ENCODE peak calls at places on chromosome 5, in five cellular contexts. N, K, P, Y and A are unnamed samples.

GRCh38 chr5:14017904-14018303 is 73.4 kb upstream of the DNAH5 start:
- DNase-seq in N (no peak), K (no peak), P (no peak), Y (no peak), A (no peak)

GRCh38 chr5:138582959-138583358 is 7.8 kb upstream of the HSPA9 start:
- DNase-seq in N (no peak), K (no peak), P (no peak), Y (no peak), A (no peak)

GRCh38 chr5:132414634-132415377 is 45.3 kb downstream of the SLC22A5 start:
- DNase-seq in N (no peak), K (no peak), P (no peak), Y (no peak), A (no peak)

GRCh38 chr5:12312343-12312742 is 408.1 kb upstream of the CTNND2 start:
- DNase-seq in N (no peak), K (no peak), P (no peak), Y (no peak), A (no peak)

GRCh38 chr5:178378527-178379484 is 146.2 kb upstream of the PHYKPL start:
- DNase-seq in N (no peak), K (no peak), P (no peak), Y (no peak), A (no peak)

GRCh38 chr5:61139094-61139873 is 23.0 kb downstream of the SMIM15 start:
- DNase-seq in N (no peak), K (no peak), P (no peak), Y (no peak), A (no peak)

GRCh38 chr5:96001262-96001661 is 39.6 kb upstream of the ELL2 start:
- DNase-seq in N (no peak), K (no peak), P (no peak), Y (no peak), A (no peak)

GRCh38 chr5:1249366-1250280 is 24.4 kb downstream of the SLC6A18 start:
- DNase-seq in N (no peak), K (no peak), P (no peak), Y (no peak), A (no peak)

GRCh38 chr5:80871541-80871961 is 88.6 kb upstream of the RASGRF2 start:
- DNase-seq in N (no peak), K (no peak), P (peak; percentile 38), Y (no peak), A (no peak)

GRCh38 chr5:149930754-149931574 is 13.6 kb downstream of the PDE6A start:
- DNase-seq in N (no peak), K (no peak), P (peak; percentile 45), Y (no peak), A (no peak)

DNA sequence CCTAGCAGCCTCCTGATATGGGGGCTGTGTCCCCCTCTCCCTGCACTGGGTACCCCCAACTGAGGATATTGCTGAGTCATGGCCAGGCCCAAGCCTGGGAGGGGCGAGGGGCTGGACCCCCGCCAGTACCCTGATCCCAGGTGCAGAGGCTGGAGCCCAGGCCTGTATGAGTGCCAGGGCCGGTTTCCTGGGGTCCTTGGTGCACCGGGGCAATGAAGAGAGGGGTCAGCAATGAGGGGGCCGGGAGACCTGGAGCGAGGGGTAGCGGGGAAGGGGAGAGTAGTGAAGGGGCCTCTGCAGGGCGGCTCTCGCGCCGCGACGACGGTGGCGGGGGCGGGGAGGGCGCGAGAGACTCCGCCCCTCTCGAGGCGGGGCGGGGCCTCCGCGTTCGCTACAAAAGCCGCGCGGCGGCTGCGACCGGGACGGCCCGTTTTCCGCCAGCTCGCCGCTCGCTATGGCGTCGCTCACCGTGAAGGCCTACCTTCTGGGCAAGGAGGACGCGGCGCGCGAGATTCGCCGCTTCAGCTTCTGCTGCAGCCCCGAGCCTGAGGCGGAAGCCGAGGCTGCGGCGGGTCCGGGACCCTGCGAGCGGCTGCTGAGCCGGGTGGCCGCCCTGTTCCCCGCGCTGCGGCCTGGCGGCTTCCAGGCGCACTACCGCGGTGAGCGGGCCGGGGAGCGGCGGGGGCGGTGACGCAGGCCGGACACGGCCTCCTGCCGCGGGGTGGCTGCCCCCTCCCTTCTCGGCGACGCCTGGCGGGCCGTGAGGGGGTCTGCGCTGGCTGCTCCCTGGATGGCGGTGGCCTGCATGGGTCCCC is at the start of gene SQSTM1:
- DNase-seq in N (peak; percentile 88), K (peak; percentile 97), P (no peak), Y (peak; percentile 84), A (peak; percentile 75)
- TF ChIP-seq CTCF in N (no peak), K (no peak), P (no peak), Y (peak; percentile 15), A (no peak)

GRCh38 chr5:54656261-54656728 is 138.7 kb downstream of the SNX18 start:
- DNase-seq in N (peak; percentile 14), K (no peak), P (no peak), Y (peak; percentile 70), A (no peak)
- TF ChIP-seq POLR2AphosphoS5 in N (no peak), K (no peak), P (no peak), Y (peak; percentile 25), A (no peak)

GRCh38 chr5:56481147-56481997 is 248.2 kb upstream of the ANKRD55 start:
- DNase-seq in N (peak; percentile 51), K (peak; percentile 87), P (no peak), Y (peak; percentile 46), A (no peak)
- TF ChIP-seq CTCF in N (no peak), K (no peak), P (peak; percentile 55), Y (no peak), A (no peak)

GRCh38 chr5:108655750-108656450 is 91.8 kb upstream of the FER start:
- DNase-seq in N (no peak), K (no peak), P (no peak), Y (no peak), A (no peak)

GRCh38 chr5:108661030-108661429 is 86.7 kb upstream of the FER start:
- DNase-seq in N (no peak), K (no peak), P (no peak), Y (no peak), A (no peak)

GRCh38 chr5:108659531-108659930 is 88.2 kb upstream of the FER start:
- DNase-seq in N (no peak), K (no peak), P (no peak), Y (no peak), A (no peak)

DNA sequence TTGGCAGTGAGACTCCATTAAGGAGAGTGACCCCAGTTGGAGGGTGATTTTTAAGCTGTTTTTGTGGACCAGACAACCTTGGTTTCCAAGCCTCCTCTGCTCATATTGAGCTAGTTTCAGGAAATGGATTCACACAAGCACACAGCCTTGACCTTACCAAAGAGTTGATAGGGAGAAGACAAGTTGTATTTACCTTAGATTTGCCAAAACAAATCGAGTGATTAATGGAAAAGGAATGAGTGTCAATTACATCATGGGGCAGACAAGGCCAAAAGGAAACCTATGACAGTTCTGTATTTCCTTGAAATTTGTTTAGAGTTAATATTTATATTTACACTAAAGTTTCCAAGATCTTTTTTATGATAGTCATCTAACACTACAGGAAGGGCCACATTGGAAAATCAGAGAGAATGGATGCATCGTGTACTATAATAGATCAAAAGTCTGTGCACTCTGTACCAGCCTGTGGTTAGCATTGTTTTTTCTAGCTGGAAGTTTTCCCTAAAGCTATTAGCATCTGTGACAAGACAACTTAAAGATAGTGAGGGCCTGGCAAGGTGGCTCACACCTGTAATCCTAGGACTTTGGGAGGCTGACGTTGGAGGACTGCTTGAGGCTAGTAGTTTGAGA is 86.0 kb upstream of the FER start:
- DNase-seq in N (no peak), K (no peak), P (no peak), Y (no peak), A (no peak)
- TF ChIP-seq POLR2AphosphoS5 in N (no peak), K (no peak), P (no peak), Y (no peak), A (no peak)

DNA sequence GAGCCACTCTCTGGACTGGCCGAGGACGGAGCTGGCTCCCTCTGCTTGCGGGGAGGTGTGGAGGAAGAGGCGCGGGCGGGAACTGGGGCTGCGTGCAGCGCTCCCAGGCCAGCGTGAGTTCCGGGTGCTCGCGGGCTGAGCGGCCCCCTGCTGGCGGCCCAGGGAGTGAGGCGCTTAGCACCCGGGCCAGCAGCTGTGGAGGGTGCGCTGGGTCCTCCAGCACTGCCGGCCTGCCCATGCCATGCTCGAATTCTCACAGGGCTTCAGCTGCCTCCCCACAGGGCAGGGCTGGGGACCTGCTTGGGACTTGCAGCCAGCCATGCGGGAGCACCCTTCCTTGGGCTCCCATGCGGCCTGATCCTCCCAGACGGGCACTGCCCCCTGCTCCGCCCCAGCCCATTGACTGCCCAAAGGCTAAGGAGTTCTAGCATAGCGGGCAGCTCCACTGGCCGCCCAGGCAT is 416.9 kb downstream of the MRPS30 start:
- DNase-seq in N (no peak), K (no peak), P (no peak), Y (no peak), A (no peak)
- TF ChIP-seq CTCF in N (no peak), K (no peak), P (no peak), Y (no peak), A (no peak)

DNA sequence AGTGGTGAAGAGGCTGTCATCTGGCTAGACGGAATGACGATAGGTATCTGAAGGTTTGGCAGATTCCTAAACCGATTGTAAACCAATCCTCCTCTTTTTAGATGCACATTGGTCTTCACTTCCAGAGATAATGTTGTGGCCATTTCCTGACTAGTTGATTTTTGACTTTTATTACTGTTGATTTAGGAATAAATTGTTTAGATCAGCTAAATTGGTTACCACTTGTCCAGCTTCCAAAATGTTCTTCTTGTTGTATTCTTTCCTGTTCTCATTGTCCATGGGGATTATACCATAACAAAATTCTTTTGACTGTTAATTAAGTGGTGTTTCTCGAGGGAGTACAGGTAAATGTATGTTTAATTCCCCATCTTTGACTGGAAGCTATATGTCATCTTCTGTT is 119.7 kb downstream of the MACROH2A1 start:
- DNase-seq in N (no peak), K (no peak), P (no peak), Y (no peak), A (no peak)
- TF ChIP-seq POLR2AphosphoS5 in N (no peak), K (no peak), P (no peak), Y (no peak), A (no peak)

DNA sequence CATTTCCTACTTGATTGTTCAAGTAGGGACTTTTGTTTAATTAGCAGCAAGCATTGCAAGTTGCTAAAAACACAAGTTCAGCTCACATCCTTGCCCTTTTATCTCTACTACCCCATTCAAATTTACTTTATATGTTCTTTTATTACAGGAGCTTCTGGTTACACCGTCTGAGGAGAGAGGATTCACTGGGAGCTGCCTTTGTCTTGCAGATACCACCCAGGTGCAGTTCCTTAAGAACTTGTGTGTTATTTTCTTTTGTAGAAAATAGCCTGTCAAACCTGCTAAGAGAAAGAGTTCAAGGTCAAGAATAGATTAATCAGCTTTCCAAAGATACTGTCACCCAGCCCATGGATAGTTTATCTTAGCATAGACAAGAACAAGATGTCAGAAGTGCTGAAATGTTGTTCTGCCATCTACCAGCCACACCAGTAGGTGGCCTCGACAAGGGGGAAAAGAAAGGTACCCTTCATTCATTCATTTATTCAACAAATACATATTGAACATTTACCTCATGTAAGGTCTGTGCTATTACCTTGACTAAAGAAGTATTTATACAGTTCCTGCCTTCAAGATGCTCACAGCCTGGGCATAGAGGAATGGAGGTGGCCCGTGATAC is 750.3 kb downstream of the MAT2B start:
- DNase-seq in N (no peak), K (no peak), P (no peak), Y (no peak), A (no peak)
- TF ChIP-seq CTCF in N (no peak), K (no peak), P (no peak), Y (no peak), A (no peak)

GRCh38 chr5:172931001-172931536 is 28.2 kb upstream of the RPL26L1 start:
- DNase-seq in N (no peak), K (no peak), P (no peak), Y (no peak), A (no peak)
- TF ChIP-seq POLR2AphosphoS5 in N (no peak), K (peak; percentile 21), P (peak; percentile 35), Y (no peak), A (no peak)